ENCODE peak calls at places on chromosomes 13 and 19, in seven cellular contexts. N is AG09319; G is ovary; Y is endothelial cell; K is CD8-positive, alpha-beta T cell; B is epithelial cell of esophagus; A is IMR-90. P is an unnamed sample.

GRCh38 chr13:28753208-28753892 is 34.6 kb upstream of the SLC46A3 start:
- DNase-seq in N (peak), G (no peak), Y (no peak), K (no peak), B (peak), A (peak), P (no peak)

GRCh38 chr13:60838581-60838980 is 441.6 kb downstream of the TDRD3 start:
- DNase-seq in N (no peak), G (no peak), Y (no peak), K (no peak), B (peak), A (no peak), P (no peak)

GRCh38 chr13:77599351-77599750 is 63.8 kb downstream of the SCEL start:
- DNase-seq in N (no peak), G (no peak), Y (no peak), K (no peak), B (no peak), A (no peak), P (no peak)

GRCh38 chr13:20192470-20193141 is at the start of gene GJB2:
- DNase-seq in N (no peak), G (no peak), Y (no peak), K (no peak), B (peak), A (no peak), P (no peak)

GRCh38 chr19:4524808-4525562 is 6.7 kb upstream of the PLIN4 start:
- DNase-seq in N (no peak), G (peak), Y (peak), K (peak), B (peak), A (no peak), P (peak)

GRCh38 chr19:18282021-18282787 is 782 bp upstream of the JUND start:
- DNase-seq in N (no peak), G (no peak), Y (no peak), K (no peak), B (no peak), A (no peak), P (peak)

GRCh38 chr13:31172535-31172934 is 10.8 kb upstream of the HSPH1 start:
- DNase-seq in N (peak), G (no peak), Y (no peak), K (no peak), B (peak), A (peak), P (no peak)

GRCh38 chr19:1027020-1027952 is 878 bp downstream of the CNN2 start:
- DNase-seq in N (no peak), G (no peak), Y (no peak), K (peak), B (peak), A (no peak), P (peak)

GRCh38 chr13:49585220-49586157 is at the start of gene RCBTB1:
- DNase-seq in N (no peak), G (peak), Y (peak), K (peak), B (peak), A (peak), P (peak)

GRCh38 chr13:20702945-20703784 is at the start of gene IL17D:
- DNase-seq in N (no peak), G (peak), Y (peak), K (peak), B (no peak), A (no peak), P (peak)

GRCh38 chr13:114064516-114065140 is 67.8 kb downstream of the RASA3 start:
- DNase-seq in N (no peak), G (peak), Y (no peak), K (no peak), B (peak), A (peak), P (no peak)

GRCh38 chr13:95893861-95894260 is 159.3 kb downstream of the UGGT2 start:
- DNase-seq in N (no peak), G (no peak), Y (no peak), K (no peak), B (no peak), A (no peak), P (no peak)

GRCh38 chr19:16160943-16161560 is 12.3 kb downstream of the CIB3 start:
- DNase-seq in N (no peak), G (no peak), Y (no peak), K (no peak), B (peak), A (peak), P (no peak)

GRCh38 chr19:18157465-18158063 is 4.6 kb downstream of the PIK3R2 start:
- DNase-seq in N (no peak), G (no peak), Y (no peak), K (no peak), B (peak), A (no peak), P (no peak)

GRCh38 chr13:46553521-46553885 is 533 bp downstream of the LRCH1 start:
- DNase-seq in N (no peak), G (no peak), Y (peak), K (no peak), B (no peak), A (no peak), P (no peak)

GRCh38 chr13:42073683-42074082 is 25.2 kb downstream of the DGKH start:
- DNase-seq in N (no peak), G (no peak), Y (no peak), K (no peak), B (no peak), A (no peak), P (no peak)

GRCh38 chr19:40360020-40360686 is 11.7 kb downstream of the PLD3 start:
- DNase-seq in N (no peak), G (no peak), Y (no peak), K (no peak), B (no peak), A (no peak), P (no peak)

GRCh38 chr13:102580552-102581169 is 16.1 kb upstream of the TPP2 start:
- DNase-seq in N (no peak), G (no peak), Y (peak), K (no peak), B (peak), A (peak), P (no peak)

GRCh38 chr19:1336079-1336684 is 47.5 kb upstream of the NDUFS7 start:
- DNase-seq in N (no peak), G (no peak), Y (no peak), K (no peak), B (no peak), A (no peak), P (no peak)

GRCh38 chr19:13842294-13843103 is 34.4 kb upstream of the NANOS3 start:
- DNase-seq in N (no peak), G (peak), Y (peak), K (peak), B (peak), A (peak), P (peak)

GRCh38 chr13:102132896-102133295 is 269.0 kb downstream of the FGF14 start:
- DNase-seq in N (no peak), G (no peak), Y (no peak), K (no peak), B (no peak), A (no peak), P (no peak)

GRCh38 chr19:1847684-1848398 is 442 bp downstream of the REXO1 start:
- DNase-seq in N (no peak), G (no peak), Y (peak), K (no peak), B (peak), A (peak), P (peak)

GRCh38 chr19:4556574-4557185 is 2.8 kb downstream of the SEMA6B start:
- DNase-seq in N (no peak), G (no peak), Y (no peak), K (no peak), B (peak), A (no peak), P (no peak)

GRCh38 chr13:47334173-47334572 is 437.3 kb upstream of the HTR2A start:
- DNase-seq in N (peak), G (no peak), Y (no peak), K (no peak), B (no peak), A (peak), P (no peak)

GRCh38 chr19:45981350-45981749 is 7.7 kb upstream of the NOVA2 start:
- DNase-seq in N (no peak), G (no peak), Y (no peak), K (no peak), B (no peak), A (no peak), P (no peak)

GRCh38 chr19:45569619-45570421 is 14.8 kb downstream of the OPA3 start:
- DNase-seq in N (no peak), G (no peak), Y (peak), K (peak), B (peak), A (no peak), P (peak)

GRCh38 chr19:39093761-39094160 is 9.6 kb downstream of the ACP7 start:
- DNase-seq in N (no peak), G (no peak), Y (no peak), K (no peak), B (peak), A (peak), P (no peak)

GRCh38 chr13:111280226-111280625 is 40.2 kb upstream of the TEX29 start:
- DNase-seq in N (no peak), G (no peak), Y (no peak), K (no peak), B (no peak), A (no peak), P (no peak)

GRCh38 chr13:72194531-72194930 is 327.5 kb upstream of the DACH1 start:
- DNase-seq in N (no peak), G (no peak), Y (no peak), K (no peak), B (peak), A (no peak), P (no peak)

GRCh38 chr19:17262557-17262956 is 2.0 kb downstream of the USHBP1 start:
- DNase-seq in N (no peak), G (no peak), Y (no peak), K (no peak), B (no peak), A (no peak), P (no peak)

GRCh38 chr19:30036154-30037129 is 94.4 kb downstream of the URI1 start:
- DNase-seq in N (no peak), G (no peak), Y (no peak), K (no peak), B (no peak), A (peak), P (no peak)

GRCh38 chr13:71871844-71872243 is 4.8 kb upstream of the DACH1 start:
- DNase-seq in N (no peak), G (no peak), Y (no peak), K (no peak), B (no peak), A (no peak), P (no peak)

GRCh38 chr19:12513531-12514061 is 29.0 kb upstream of the ZNF709 start:
- DNase-seq in N (no peak), G (no peak), Y (no peak), K (no peak), B (no peak), A (no peak), P (no peak)
- TF ChIP-seq CTCF in N (no peak), G (no peak), Y (no peak), K (no peak), B (no peak), A (no peak), P (no peak)

GRCh38 chr19:43534811-43535761 is 2.1 kb downstream of the ZNF575 start:
- DNase-seq in N (no peak), G (peak), Y (peak), K (peak), B (peak), A (peak), P (peak)
- TF ChIP-seq CTCF in N (peak), G (peak), Y (peak), K (no peak), B (peak), A (peak), P (peak)

GRCh38 chr13:34076319-34076718 is 258.4 kb downstream of the RFC3 start:
- DNase-seq in N (no peak), G (no peak), Y (no peak), K (no peak), B (no peak), A (no peak), P (no peak)

GRCh38 chr13:34078334-34078999 is 260.5 kb downstream of the RFC3 start:
- DNase-seq in N (no peak), G (no peak), Y (no peak), K (no peak), B (no peak), A (no peak), P (no peak)

GRCh38 chr13:34076943-34077703 is 259.2 kb downstream of the RFC3 start:
- DNase-seq in N (peak), G (no peak), Y (no peak), K (no peak), B (peak), A (peak), P (no peak)
- TF ChIP-seq CTCF in N (peak), G (peak), Y (peak), K (no peak), B (peak), A (peak), P (no peak)

GRCh38 chr13:40273173-40274000 is 393.1 kb downstream of the FOXO1 start:
- DNase-seq in N (no peak), G (no peak), Y (no peak), K (no peak), B (no peak), A (no peak), P (no peak)

GRCh38 chr13:40272776-40273139 is 393.7 kb downstream of the FOXO1 start:
- DNase-seq in N (no peak), G (no peak), Y (no peak), K (no peak), B (peak), A (peak), P (no peak)

GRCh38 chr13:40271931-40272775 is 394.3 kb downstream of the FOXO1 start:
- DNase-seq in N (peak), G (peak), Y (no peak), K (peak), B (peak), A (peak), P (no peak)

GRCh38 chr13:40275155-40275554 is 391.3 kb downstream of the FOXO1 start:
- DNase-seq in N (no peak), G (no peak), Y (no peak), K (no peak), B (no peak), A (no peak), P (no peak)

GRCh38 chr13:40275636-40276035 is 390.8 kb downstream of the FOXO1 start:
- DNase-seq in N (no peak), G (no peak), Y (no peak), K (no peak), B (peak), A (no peak), P (no peak)
- TF ChIP-seq CTCF in N (no peak), G (no peak), Y (no peak), K (no peak), B (no peak), A (no peak), P (no peak)

GRCh38 chr19:12202250-12202649 is 39.4 kb downstream of the ZNF136 start:
- DNase-seq in N (no peak), G (no peak), Y (no peak), K (peak), B (peak), A (no peak), P (peak)
- TF ChIP-seq CTCF in N (no peak), G (no peak), Y (no peak), K (peak), B (peak), A (no peak), P (no peak)

P was measured in natural killer cell.